ENCODE peak calls at places on chromosomes 2 and 18, in eight cellular contexts. Q is CD8-positive, alpha-beta T cell; D is trophoblast cell; V is hepatocyte; R is CD8-positive, alpha-beta memory T cell; L is upper lobe of right lung; E is SK-N-SH; M is left ventricle myocardium inferior. J is an unnamed sample.
A peak's percentile ranks its signal among the peaks of the same experiment; 100 is the strongest.

GRCh38 chr2:195533771-195534642 is 123.0 kb upstream of the SLC39A10 start:
- DNase-seq in E (no peak), V (peak; percentile 33), L (peak; percentile 75), Q (peak; percentile 34), M (peak; percentile 29), D (peak; percentile 14), R (peak; percentile 28), J (peak; percentile 19)

GRCh38 chr2:162293122-162293781 is 25.2 kb downstream of the IFIH1 start:
- DNase-seq in M (no peak), Q (no peak), L (no peak), D (no peak), R (no peak), V (no peak), E (no peak), J (no peak)

GRCh38 chr2:38021589-38021988 is 54.4 kb downstream of the CYP1B1 start:
- DNase-seq in V (no peak), Q (no peak), L (no peak), M (no peak), D (no peak), E (no peak), R (no peak), J (no peak)

GRCh38 chr2:70643715-70644114 is 90.1 kb upstream of the TGFA start:
- DNase-seq in V (no peak), M (no peak), D (no peak), R (no peak), E (peak; percentile 26), Q (no peak), L (no peak), J (peak; percentile 53)

GRCh38 chr18:68418881-68419280 is 296.0 kb downstream of the TMX3 start:
- DNase-seq in M (no peak), L (no peak), V (peak; percentile 42), R (no peak), Q (no peak), D (peak; percentile 83), E (no peak), J (no peak)

GRCh38 chr2:210997373-210997772 is 441.0 kb downstream of the CPS1 start:
- DNase-seq in E (no peak), M (no peak), L (no peak), Q (no peak), R (no peak), D (no peak), V (no peak), J (no peak)

GRCh38 chr2:72561621-72562318 is 264.1 kb downstream of the EXOC6B start:
- DNase-seq in E (no peak), D (peak; percentile 20), L (no peak), R (no peak), V (peak; percentile 21), M (no peak), Q (no peak), J (no peak)

GRCh38 chr2:974054-974453 is 23.4 kb downstream of the SNTG2 start:
- DNase-seq in M (no peak), L (no peak), V (no peak), Q (peak; percentile 36), E (no peak), D (no peak), R (no peak), J (no peak)

GRCh38 chr18:75227535-75227934 is 16.9 kb downstream of the TSHZ1 start:
- DNase-seq in L (no peak), D (no peak), V (peak; percentile 32), E (no peak), R (no peak), Q (no peak), M (no peak), J (no peak)

GRCh38 chr2:84969511-84970265 is 1.3 kb upstream of the KCMF1 start:
- DNase-seq in V (no peak), Q (no peak), M (no peak), L (no peak), D (no peak), E (peak; percentile 33), R (peak; percentile 5), J (no peak)

GRCh38 chr2:239892480-239893235 is 132.5 kb downstream of the NDUFA10 start:
- DNase-seq in Q (no peak), D (no peak), L (no peak), M (no peak), R (no peak), V (no peak), E (no peak), J (no peak)

GRCh38 chr2:113795405-113795920 is 39.0 kb upstream of the SLC35F5 start:
- DNase-seq in D (no peak), M (no peak), E (no peak), Q (no peak), R (no peak), V (no peak), L (no peak), J (no peak)

GRCh38 chr2:3588084-3588483 is 6.8 kb upstream of the COLEC11 start:
- DNase-seq in V (no peak), D (no peak), L (no peak), R (no peak), M (no peak), E (no peak), Q (no peak), J (no peak)

GRCh38 chr2:28661589-28662001 is 90.0 kb upstream of the PPP1CB start:
- DNase-seq in V (peak; percentile 76), D (no peak), M (peak; percentile 69), Q (no peak), L (no peak), E (peak; percentile 63), R (no peak), J (peak; percentile 75)

GRCh38 chr2:136407113-136407951 is 289.4 kb upstream of the CXCR4 start:
- DNase-seq in Q (no peak), R (no peak), L (no peak), V (no peak), M (no peak), D (no peak), E (no peak), J (no peak)

GRCh38 chr2:163734911-163735691 is 707 bp downstream of the FIGN start:
- DNase-seq in L (no peak), M (no peak), D (peak; percentile 4), R (no peak), E (peak; percentile 52), Q (no peak), V (no peak), J (no peak)

GRCh38 chr2:163733301-163733938 is 2.4 kb downstream of the FIGN start:
- DNase-seq in E (peak; percentile 21), R (no peak), D (no peak), L (no peak), Q (no peak), V (no peak), M (no peak), J (no peak)

GRCh38 chr2:163735692-163736432 is at the start of gene FIGN:
- DNase-seq in L (peak; percentile 86), V (peak; percentile 86), M (peak; percentile 81), Q (no peak), R (no peak), E (peak; percentile 83), D (peak; percentile 80), J (peak; percentile 41)

GRCh38 chr2:163732718-163733117 is 3.1 kb downstream of the FIGN start:
- DNase-seq in D (no peak), E (no peak), R (no peak), M (no peak), L (no peak), V (no peak), Q (no peak), J (no peak)

DNA sequence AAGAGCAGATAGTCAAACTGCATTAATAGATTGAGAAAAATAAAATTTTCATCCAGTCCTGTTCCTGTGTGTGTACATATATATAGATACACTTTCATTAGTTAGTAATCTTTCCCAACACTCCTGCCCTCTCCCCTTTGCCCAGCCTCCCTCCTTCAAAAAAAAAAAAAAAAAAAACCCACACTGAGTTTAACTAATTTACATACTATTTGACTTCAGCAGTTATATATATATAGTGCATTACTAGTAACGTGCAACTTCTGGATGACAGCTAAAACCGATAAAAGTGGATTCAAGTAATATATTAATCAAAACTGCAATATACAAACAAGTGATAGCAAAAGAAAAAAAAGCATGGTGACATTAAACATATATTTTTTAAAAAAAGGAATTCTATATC is 1.4 kb downstream of the FIGN start:
- DNase-seq in Q (no peak), D (no peak), E (no peak), L (no peak), V (no peak), M (no peak), R (no peak), J (no peak)
- H3K4me1 ChIP-seq in Q (no peaks in the 10 kb centered on the region), D (peaks cover 4% of the 10 kb centered on the region), E (peaks cover 9% of the 10 kb centered on the region), L (peaks cover 8% of the 10 kb centered on the region), V (no peaks in the 10 kb centered on the region), M (peaks cover 43% of the 10 kb centered on the region), R (no peaks in the 10 kb centered on the region), J (peaks cover 15% of the 10 kb centered on the region)

GRCh38 chr2:65415091-65415490 is 17.3 kb downstream of the SPRED2 start:
- DNase-seq in L (no peak), M (no peak), E (peak; percentile 37), D (no peak), Q (no peak), V (no peak), R (no peak), J (no peak)

GRCh38 chr2:65416321-65416720 is 16.1 kb downstream of the SPRED2 start:
- DNase-seq in D (no peak), Q (no peak), E (no peak), V (no peak), R (no peak), L (no peak), M (no peak), J (no peak)

GRCh38 chr2:65413610-65414009 is 18.8 kb downstream of the SPRED2 start:
- DNase-seq in Q (no peak), D (no peak), R (no peak), V (no peak), E (no peak), L (no peak), M (no peak), J (no peak)

GRCh38 chr2:65417509-65418085 is 14.8 kb downstream of the SPRED2 start:
- DNase-seq in M (no peak), L (no peak), Q (no peak), V (no peak), R (no peak), E (no peak), D (no peak), J (no peak)

GRCh38 chr2:65416945-65417344 is 15.5 kb downstream of the SPRED2 start:
- DNase-seq in D (no peak), E (no peak), Q (no peak), L (no peak), M (no peak), R (no peak), V (no peak), J (peak; percentile 71)
- H3K4me1 ChIP-seq in D (no peaks in the 10 kb centered on the region), E (peaks cover 39% of the 10 kb centered on the region), Q (peaks cover 9% of the 10 kb centered on the region), L (peaks cover 39% of the 10 kb centered on the region), M (peaks cover 70% of the 10 kb centered on the region), R (peaks cover 12% of the 10 kb centered on the region), V (peaks cover 24% of the 10 kb centered on the region), J (peaks cover 52% of the 10 kb centered on the region)

GRCh38 chr2:216491757-216492635 is 6.6 kb upstream of the RPL37A start:
- DNase-seq in R (no peak), M (no peak), V (no peak), D (no peak), L (no peak), Q (no peak), E (no peak), J (no peak)
- H3K4me1 ChIP-seq in R (no peaks in the 10 kb centered on the region), M (no peaks in the 10 kb centered on the region), V (peaks cover 13% of the 10 kb centered on the region), D (peaks cover 19% of the 10 kb centered on the region), L (peaks cover 7% of the 10 kb centered on the region), Q (no peaks in the 10 kb centered on the region), E (peaks cover 7% of the 10 kb centered on the region), J (no peaks in the 10 kb centered on the region)

DNA sequence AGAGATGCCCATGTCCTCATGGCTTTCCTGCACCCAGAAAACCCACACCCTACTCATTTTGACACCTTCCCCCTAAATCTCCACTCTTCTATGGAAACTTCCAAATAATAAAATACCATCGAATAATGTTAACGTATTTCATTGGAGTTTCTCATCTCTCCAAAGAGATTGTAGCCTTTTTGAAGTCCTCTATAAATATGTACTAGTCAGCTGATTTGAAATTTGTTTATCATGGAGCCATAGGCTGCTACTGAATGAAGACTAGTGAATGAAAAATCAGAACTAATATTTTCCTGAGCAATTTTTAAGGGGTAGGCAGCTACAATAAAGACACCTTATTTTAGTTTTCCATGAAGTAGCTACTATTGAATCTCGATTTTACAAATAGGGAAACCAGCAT is 226.1 kb upstream of the EPAS1 start:
- DNase-seq in R (no peak), D (no peak), Q (no peak), M (no peak), E (no peak), V (no peak), L (no peak), J (no peak)
- H3K4me1 ChIP-seq in R (no peaks in the 10 kb centered on the region), D (peaks cover 44% of the 10 kb centered on the region), Q (no peaks in the 10 kb centered on the region), M (peaks cover 34% of the 10 kb centered on the region), E (peaks cover 41% of the 10 kb centered on the region), V (peaks cover 5% of the 10 kb centered on the region), L (peaks cover 16% of the 10 kb centered on the region), J (peaks cover 10% of the 10 kb centered on the region)